ENCODE peak calls at places on chromosomes 1 and 21, in seven cellular contexts. N is nucleus accumbens, C is NCI-H1105, W is AG04450, P is caudate nucleus, Z is DMS53, U is B cell. S is an unnamed sample.

GRCh38 chr1:56411484-56412180 is 167.7 kb downstream of the PLPP3 start:
- DNase-seq in P (no peak), N (peak), W (no peak), Z (no peak), U (no peak), C (no peak), S (peak)

GRCh38 chr1:18297896-18298648 is 182.7 kb upstream of the KLHDC7A start:
- DNase-seq in U (no peak), W (no peak), N (no peak), C (no peak), P (no peak), Z (no peak), S (no peak)

GRCh38 chr1:66312316-66312715 is 221.6 kb upstream of the SGIP1 start:
- DNase-seq in Z (no peak), U (no peak), W (no peak), P (no peak), C (no peak), N (no peak), S (no peak)

GRCh38 chr1:116390195-116390594 is 17.2 kb downstream of the ATP1A1 start:
- DNase-seq in U (no peak), W (no peak), C (no peak), Z (no peak), N (no peak), P (no peak), S (no peak)

GRCh38 chr1:59976194-59977074 is 49.9 kb upstream of the CYP2J2 start:
- DNase-seq in P (peak), N (peak), Z (peak), C (peak), U (no peak), W (no peak), S (peak)

GRCh38 chr1:28296401-28297220 is 32.2 kb upstream of the MED18 start:
- DNase-seq in Z (peak), W (no peak), U (no peak), N (no peak), P (no peak), C (no peak), S (no peak)

GRCh38 chr1:36534711-36535412 is 52.1 kb upstream of the CSF3R start:
- DNase-seq in C (no peak), W (no peak), N (no peak), Z (peak), U (no peak), P (no peak), S (no peak)

GRCh38 chr21:44482581-44483287 is 27.4 kb downstream of the LRRC3 start:
- DNase-seq in Z (no peak), C (no peak), U (no peak), N (no peak), P (no peak), W (no peak), S (no peak)

GRCh38 chr1:233477359-233477758 is 136.5 kb upstream of the KCNK1 start:
- DNase-seq in N (no peak), Z (no peak), C (no peak), W (no peak), P (no peak), U (no peak), S (no peak)

GRCh38 chr1:54577612-54578011 is 29.6 kb downstream of the ACOT11 start:
- DNase-seq in N (peak), Z (peak), U (no peak), W (peak), C (peak), P (no peak), S (no peak)

GRCh38 chr1:209405183-209405823 is 178.2 kb upstream of the CAMK1G start:
- DNase-seq in N (no peak), W (peak), Z (no peak), C (no peak), P (no peak), U (no peak), S (no peak)

GRCh38 chr1:14850563-14850962 is 252.1 kb downstream of the KAZN start:
- DNase-seq in W (no peak), N (no peak), C (peak), U (no peak), Z (no peak), P (no peak), S (no peak)

GRCh38 chr1:14538335-14538734 is 60.1 kb upstream of the KAZN start:
- DNase-seq in W (no peak), N (no peak), C (no peak), U (no peak), Z (no peak), P (no peak), S (no peak)

S was measured in thoracic aorta.